ENCODE peak calls at places on chromosomes 11 and 22, in six cellular contexts. B is HTR-8/SVneo; I is A172; E is activated CD8-positive, alpha-beta memory T cell treated with anti-CD3 and anti-CD28 coated beads, Interleukin-2, amount 50 U/mL, for 4 hours; A is omental fat pad; W is activated CD4-positive, alpha-beta T cell treated with anti-CD3 and anti-CD28 coated beads, Interleukin-2, amount 10 ng/mL, durations not matched to agents 7 days and 5 days. F is an unnamed sample.

GRCh38 chr11:32888805-32889204 is 3.8 kb upstream of the QSER1 start:
- DNase-seq in B (no peak), I (no peak), E (no peak), A (no peak), W (no peak), F (no peak)

GRCh38 chr11:102387056-102387781 is 40.2 kb downstream of the BIRC2 start:
- DNase-seq in B (no peak), I (no peak), E (no peak), A (no peak), W (no peak), F (no peak)

GRCh38 chr11:36449566-36450390 is 60.3 kb downstream of the TRAF6 start:
- DNase-seq in B (no peak), I (no peak), E (no peak), A (no peak), W (peak), F (no peak)

GRCh38 chr11:67563354-67564114 is 20.1 kb upstream of the GSTP1 start:
- DNase-seq in B (peak), I (peak), E (no peak), A (peak), W (no peak), F (no peak)

GRCh38 chr11:126366064-126366822 is 10.8 kb downstream of the ST3GAL4 start:
- DNase-seq in B (no peak), I (no peak), E (no peak), A (no peak), W (no peak), F (no peak)

GRCh38 chr22:30444632-30445437 is 19.3 kb downstream of the MTFP1 start:
- DNase-seq in B (peak), I (no peak), E (peak), A (no peak), W (peak), F (no peak)

GRCh38 chr11:66933508-66933907 is 24.7 kb downstream of the PC start:
- DNase-seq in B (no peak), I (peak), E (no peak), A (no peak), W (no peak), F (no peak)

GRCh38 chr11:69718912-69719311 is 15.1 kb upstream of the FGF19 start:
- DNase-seq in B (no peak), I (no peak), E (no peak), A (no peak), W (no peak), F (no peak)

GRCh38 chr11:8258771-8259170 is 4.9 kb downstream of the LMO1 start:
- DNase-seq in B (no peak), I (peak), E (no peak), A (no peak), W (no peak), F (peak)

GRCh38 chr11:123217897-123218296 is 22.8 kb upstream of the CLMP start:
- DNase-seq in B (no peak), I (no peak), E (no peak), A (no peak), W (no peak), F (no peak)

GRCh38 chr22:37897805-37898204 is 8.3 kb upstream of the MICALL1 start:
- DNase-seq in B (no peak), I (no peak), E (no peak), A (no peak), W (no peak), F (no peak)

GRCh38 chr11:46845740-46846509 is at the start of gene CKAP5:
- DNase-seq in B (peak), I (peak), E (peak), A (peak), W (peak), F (peak)